ENCODE peak calls at places on chromosomes 13 and 19, in nine cellular contexts. One of them, this sample, is unnamed. For H3K4me1, the result is how much of the 10 kb centered on the place peaks cover.

GRCh38 chr13:29801737-29802305 is 48.6 kb downstream of the UBL3 start:
- DNase-seq in RWPE2: no peak
- DNase-seq in tibial nerve: no peak
- DNase-seq in body of pancreas: no peak
- DNase-seq in PC-3: no peak
- DNase-seq in suprapubic skin: no peak
- DNase-seq in upper lobe of right lung: peak
- DNase-seq in heart left ventricle: no peak
- DNase-seq in naive thymus-derived CD4-positive, alpha-beta T cell: no peak
- DNase-seq in this sample: peak

GRCh38 chr19:45515807-45516401 is 8.6 kb downstream of the VASP start:
- DNase-seq in RWPE2: no peak
- DNase-seq in tibial nerve: no peak
- DNase-seq in body of pancreas: no peak
- DNase-seq in PC-3: no peak
- DNase-seq in suprapubic skin: no peak
- DNase-seq in upper lobe of right lung: peak
- DNase-seq in heart left ventricle: no peak
- DNase-seq in naive thymus-derived CD4-positive, alpha-beta T cell: no peak
- DNase-seq in this sample: peak

GRCh38 chr19:30873003-30873402 is 476.2 kb downstream of the TSHZ3 start:
- DNase-seq in RWPE2: no peak
- DNase-seq in tibial nerve: no peak
- DNase-seq in body of pancreas: no peak
- DNase-seq in PC-3: no peak
- DNase-seq in suprapubic skin: no peak
- DNase-seq in upper lobe of right lung: no peak
- DNase-seq in heart left ventricle: no peak
- DNase-seq in naive thymus-derived CD4-positive, alpha-beta T cell: no peak
- DNase-seq in this sample: no peak

GRCh38 chr13:49374585-49375290 is 69.1 kb downstream of the CAB39L start:
- DNase-seq in RWPE2: no peak
- DNase-seq in tibial nerve: no peak
- DNase-seq in body of pancreas: no peak
- DNase-seq in PC-3: peak
- DNase-seq in suprapubic skin: no peak
- DNase-seq in upper lobe of right lung: no peak
- DNase-seq in heart left ventricle: no peak
- DNase-seq in naive thymus-derived CD4-positive, alpha-beta T cell: no peak
- DNase-seq in this sample: no peak

GRCh38 chr13:45925151-45925550 is 73.6 kb upstream of the SIAH3 start:
- DNase-seq in RWPE2: no peak
- DNase-seq in tibial nerve: no peak
- DNase-seq in body of pancreas: no peak
- DNase-seq in PC-3: peak
- DNase-seq in suprapubic skin: no peak
- DNase-seq in upper lobe of right lung: no peak
- DNase-seq in heart left ventricle: no peak
- DNase-seq in naive thymus-derived CD4-positive, alpha-beta T cell: no peak
- DNase-seq in this sample: no peak

GRCh38 chr19:10402441-10403038 is 802 bp downstream of the CDC37 start:
- DNase-seq in RWPE2: no peak
- DNase-seq in tibial nerve: no peak
- DNase-seq in body of pancreas: no peak
- DNase-seq in PC-3: peak
- DNase-seq in suprapubic skin: no peak
- DNase-seq in upper lobe of right lung: no peak
- DNase-seq in heart left ventricle: peak
- DNase-seq in naive thymus-derived CD4-positive, alpha-beta T cell: no peak
- DNase-seq in this sample: peak

GRCh38 chr19:43406297-43406696 is 8.4 kb upstream of the TEX101 start:
- DNase-seq in RWPE2: no peak
- DNase-seq in tibial nerve: no peak
- DNase-seq in body of pancreas: no peak
- DNase-seq in PC-3: no peak
- DNase-seq in suprapubic skin: no peak
- DNase-seq in upper lobe of right lung: no peak
- DNase-seq in heart left ventricle: no peak
- DNase-seq in naive thymus-derived CD4-positive, alpha-beta T cell: no peak
- DNase-seq in this sample: no peak

GRCh38 chr13:88857256-88857655 is 1186.1 kb downstream of the SLITRK5 start:
- DNase-seq in RWPE2: no peak
- DNase-seq in tibial nerve: no peak
- DNase-seq in body of pancreas: no peak
- DNase-seq in PC-3: no peak
- DNase-seq in suprapubic skin: no peak
- DNase-seq in upper lobe of right lung: no peak
- DNase-seq in heart left ventricle: no peak
- DNase-seq in naive thymus-derived CD4-positive, alpha-beta T cell: no peak
- DNase-seq in this sample: no peak

GRCh38 chr13:98976941-98977340 is 923 bp downstream of the DOCK9 start:
- DNase-seq in RWPE2: no peak
- DNase-seq in tibial nerve: no peak
- DNase-seq in body of pancreas: no peak
- DNase-seq in PC-3: no peak
- DNase-seq in suprapubic skin: no peak
- DNase-seq in upper lobe of right lung: no peak
- DNase-seq in heart left ventricle: no peak
- DNase-seq in naive thymus-derived CD4-positive, alpha-beta T cell: no peak
- DNase-seq in this sample: no peak

GRCh38 chr19:34176581-34176980 is 4.3 kb downstream of the LSM14A start:
- DNase-seq in RWPE2: no peak
- DNase-seq in tibial nerve: no peak
- DNase-seq in body of pancreas: no peak
- DNase-seq in PC-3: no peak
- DNase-seq in suprapubic skin: no peak
- DNase-seq in upper lobe of right lung: no peak
- DNase-seq in heart left ventricle: no peak
- DNase-seq in naive thymus-derived CD4-positive, alpha-beta T cell: no peak
- DNase-seq in this sample: no peak

GRCh38 chr13:64277097-64277496 is 2861.4 kb upstream of the PCDH20 start:
- DNase-seq in RWPE2: no peak
- DNase-seq in tibial nerve: no peak
- DNase-seq in body of pancreas: no peak
- DNase-seq in PC-3: no peak
- DNase-seq in suprapubic skin: no peak
- DNase-seq in upper lobe of right lung: no peak
- DNase-seq in heart left ventricle: no peak
- DNase-seq in naive thymus-derived CD4-positive, alpha-beta T cell: no peak
- DNase-seq in this sample: no peak

GRCh38 chr19:35063940-35064818 is 22.7 kb downstream of the HPN start:
- DNase-seq in RWPE2: no peak
- DNase-seq in tibial nerve: no peak
- DNase-seq in body of pancreas: no peak
- DNase-seq in PC-3: peak
- DNase-seq in suprapubic skin: no peak
- DNase-seq in upper lobe of right lung: no peak
- DNase-seq in heart left ventricle: no peak
- DNase-seq in naive thymus-derived CD4-positive, alpha-beta T cell: no peak
- DNase-seq in this sample: peak

GRCh38 chr19:5058456-5059190 is 89.7 kb downstream of the KDM4B start:
- DNase-seq in RWPE2: no peak
- DNase-seq in tibial nerve: no peak
- DNase-seq in body of pancreas: no peak
- DNase-seq in PC-3: peak
- DNase-seq in suprapubic skin: no peak
- DNase-seq in upper lobe of right lung: no peak
- DNase-seq in heart left ventricle: no peak
- DNase-seq in naive thymus-derived CD4-positive, alpha-beta T cell: no peak
- DNase-seq in this sample: no peak

GRCh38 chr13:58611117-58611516 is 979.6 kb downstream of the PCDH17 start:
- DNase-seq in RWPE2: no peak
- DNase-seq in tibial nerve: no peak
- DNase-seq in body of pancreas: no peak
- DNase-seq in PC-3: no peak
- DNase-seq in suprapubic skin: no peak
- DNase-seq in upper lobe of right lung: no peak
- DNase-seq in heart left ventricle: no peak
- DNase-seq in naive thymus-derived CD4-positive, alpha-beta T cell: no peak
- DNase-seq in this sample: no peak

GRCh38 chr13:83221256-83221655 is 661.0 kb downstream of the SLITRK1 start:
- DNase-seq in RWPE2: no peak
- DNase-seq in tibial nerve: no peak
- DNase-seq in body of pancreas: no peak
- DNase-seq in PC-3: peak
- DNase-seq in suprapubic skin: no peak
- DNase-seq in upper lobe of right lung: no peak
- DNase-seq in heart left ventricle: no peak
- DNase-seq in naive thymus-derived CD4-positive, alpha-beta T cell: no peak
- DNase-seq in this sample: no peak
- H3K27ac ChIP-seq in RWPE2: peak
- H3K27ac ChIP-seq in tibial nerve: no peak
- H3K27ac ChIP-seq in body of pancreas: no peak
- H3K27ac ChIP-seq in PC-3: peak
- H3K27ac ChIP-seq in suprapubic skin: no peak
- H3K27ac ChIP-seq in upper lobe of right lung: no peak
- H3K27ac ChIP-seq in heart left ventricle: no peak
- H3K27ac ChIP-seq in naive thymus-derived CD4-positive, alpha-beta T cell: no peak
- H3K27ac ChIP-seq in this sample: no peak

GRCh38 chr13:109761695-109762094 is 24.7 kb downstream of the IRS2 start:
- DNase-seq in RWPE2: no peak
- DNase-seq in tibial nerve: no peak
- DNase-seq in body of pancreas: no peak
- DNase-seq in PC-3: no peak
- DNase-seq in suprapubic skin: no peak
- DNase-seq in upper lobe of right lung: no peak
- DNase-seq in heart left ventricle: no peak
- DNase-seq in naive thymus-derived CD4-positive, alpha-beta T cell: no peak
- DNase-seq in this sample: no peak

GRCh38 chr13:109759609-109760008 is 26.8 kb downstream of the IRS2 start:
- DNase-seq in RWPE2: no peak
- DNase-seq in tibial nerve: no peak
- DNase-seq in body of pancreas: no peak
- DNase-seq in PC-3: no peak
- DNase-seq in suprapubic skin: no peak
- DNase-seq in upper lobe of right lung: no peak
- DNase-seq in heart left ventricle: no peak
- DNase-seq in naive thymus-derived CD4-positive, alpha-beta T cell: no peak
- DNase-seq in this sample: no peak

GRCh38 chr13:109760951-109761350 is 25.4 kb downstream of the IRS2 start:
- DNase-seq in RWPE2: no peak
- DNase-seq in tibial nerve: no peak
- DNase-seq in body of pancreas: no peak
- DNase-seq in PC-3: no peak
- DNase-seq in suprapubic skin: no peak
- DNase-seq in upper lobe of right lung: no peak
- DNase-seq in heart left ventricle: no peak
- DNase-seq in naive thymus-derived CD4-positive, alpha-beta T cell: no peak
- DNase-seq in this sample: no peak

GRCh38 chr13:109758937-109759480 is 27.4 kb downstream of the IRS2 start:
- DNase-seq in RWPE2: no peak
- DNase-seq in tibial nerve: no peak
- DNase-seq in body of pancreas: no peak
- DNase-seq in PC-3: no peak
- DNase-seq in suprapubic skin: no peak
- DNase-seq in upper lobe of right lung: no peak
- DNase-seq in heart left ventricle: no peak
- DNase-seq in naive thymus-derived CD4-positive, alpha-beta T cell: no peak
- DNase-seq in this sample: no peak

DNA sequence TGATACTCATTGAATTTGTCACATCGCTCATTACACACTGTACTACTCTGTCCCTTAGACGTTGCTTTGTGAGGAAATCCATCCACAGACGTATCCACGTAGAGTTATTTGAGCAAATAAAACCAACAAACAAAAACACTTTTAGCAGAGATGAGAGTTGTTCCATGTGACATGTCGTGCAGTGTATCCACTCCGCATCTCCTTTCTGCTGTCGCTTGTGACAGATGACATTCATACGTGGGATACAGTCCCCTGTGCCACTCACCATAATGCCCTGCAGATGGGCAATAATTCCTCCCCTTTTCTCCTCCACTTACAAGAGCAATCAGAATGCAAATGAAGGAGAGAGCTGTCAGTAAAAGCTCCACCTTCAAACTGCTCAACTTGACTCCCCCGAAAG is 26.0 kb downstream of the IRS2 start:
- DNase-seq in RWPE2: no peak
- DNase-seq in tibial nerve: no peak
- DNase-seq in body of pancreas: no peak
- DNase-seq in PC-3: no peak
- DNase-seq in suprapubic skin: no peak
- DNase-seq in upper lobe of right lung: no peak
- DNase-seq in heart left ventricle: no peak
- DNase-seq in naive thymus-derived CD4-positive, alpha-beta T cell: no peak
- DNase-seq in this sample: no peak
- H3K4me1 ChIP-seq in RWPE2: under half
- H3K4me1 ChIP-seq in tibial nerve: under half
- H3K4me1 ChIP-seq in body of pancreas: under half
- H3K4me1 ChIP-seq in PC-3: under half
- H3K4me1 ChIP-seq in suprapubic skin: under half
- H3K4me1 ChIP-seq in upper lobe of right lung: under half
- H3K4me1 ChIP-seq in heart left ventricle: under half
- H3K4me1 ChIP-seq in naive thymus-derived CD4-positive, alpha-beta T cell: under half
- H3K4me1 ChIP-seq in this sample: under half

GRCh38 chr13:36819811-36820140 is 754 bp downstream of the RFXAP start:
- DNase-seq in RWPE2: no peak
- DNase-seq in tibial nerve: no peak
- DNase-seq in body of pancreas: no peak
- DNase-seq in PC-3: peak
- DNase-seq in suprapubic skin: no peak
- DNase-seq in upper lobe of right lung: no peak
- DNase-seq in heart left ventricle: peak
- DNase-seq in naive thymus-derived CD4-positive, alpha-beta T cell: no peak
- DNase-seq in this sample: no peak

GRCh38 chr13:36820222-36820621 is 1.2 kb downstream of the RFXAP start:
- DNase-seq in RWPE2: no peak
- DNase-seq in tibial nerve: no peak
- DNase-seq in body of pancreas: no peak
- DNase-seq in PC-3: no peak
- DNase-seq in suprapubic skin: no peak
- DNase-seq in upper lobe of right lung: no peak
- DNase-seq in heart left ventricle: no peak
- DNase-seq in naive thymus-derived CD4-positive, alpha-beta T cell: no peak
- DNase-seq in this sample: no peak

GRCh38 chr13:36817996-36818395 is 1.0 kb upstream of the RFXAP start:
- DNase-seq in RWPE2: no peak
- DNase-seq in tibial nerve: no peak
- DNase-seq in body of pancreas: no peak
- DNase-seq in PC-3: no peak
- DNase-seq in suprapubic skin: no peak
- DNase-seq in upper lobe of right lung: no peak
- DNase-seq in heart left ventricle: no peak
- DNase-seq in naive thymus-derived CD4-positive, alpha-beta T cell: no peak
- DNase-seq in this sample: no peak

GRCh38 chr13:36819064-36819810 is at the start of gene RFXAP:
- DNase-seq in RWPE2: peak
- DNase-seq in tibial nerve: peak
- DNase-seq in body of pancreas: peak
- DNase-seq in PC-3: peak
- DNase-seq in suprapubic skin: peak
- DNase-seq in upper lobe of right lung: peak
- DNase-seq in heart left ventricle: peak
- DNase-seq in naive thymus-derived CD4-positive, alpha-beta T cell: peak
- DNase-seq in this sample: peak

GRCh38 chr13:36818483-36819063 is 449 bp upstream of the RFXAP start:
- DNase-seq in RWPE2: no peak
- DNase-seq in tibial nerve: peak
- DNase-seq in body of pancreas: no peak
- DNase-seq in PC-3: no peak
- DNase-seq in suprapubic skin: no peak
- DNase-seq in upper lobe of right lung: no peak
- DNase-seq in heart left ventricle: no peak
- DNase-seq in naive thymus-derived CD4-positive, alpha-beta T cell: no peak
- DNase-seq in this sample: no peak
- H3K27ac ChIP-seq in RWPE2: no peak
- H3K27ac ChIP-seq in tibial nerve: peak
- H3K27ac ChIP-seq in body of pancreas: peak
- H3K27ac ChIP-seq in PC-3: no peak
- H3K27ac ChIP-seq in suprapubic skin: no peak
- H3K27ac ChIP-seq in upper lobe of right lung: peak
- H3K27ac ChIP-seq in heart left ventricle: peak
- H3K27ac ChIP-seq in naive thymus-derived CD4-positive, alpha-beta T cell: peak
- H3K27ac ChIP-seq in this sample: peak

GRCh38 chr19:3405261-3405653 is 38.9 kb downstream of the NFIC start:
- DNase-seq in RWPE2: no peak
- DNase-seq in tibial nerve: no peak
- DNase-seq in body of pancreas: no peak
- DNase-seq in PC-3: no peak
- DNase-seq in suprapubic skin: no peak
- DNase-seq in upper lobe of right lung: no peak
- DNase-seq in heart left ventricle: no peak
- DNase-seq in naive thymus-derived CD4-positive, alpha-beta T cell: no peak
- DNase-seq in this sample: no peak
- H3K4me1 ChIP-seq in RWPE2: under half
- H3K4me1 ChIP-seq in tibial nerve: under half
- H3K4me1 ChIP-seq in body of pancreas: half or more
- H3K4me1 ChIP-seq in PC-3: under half
- H3K4me1 ChIP-seq in suprapubic skin: half or more
- H3K4me1 ChIP-seq in upper lobe of right lung: under half
- H3K4me1 ChIP-seq in heart left ventricle: half or more
- H3K4me1 ChIP-seq in naive thymus-derived CD4-positive, alpha-beta T cell: under half
- H3K4me1 ChIP-seq in this sample: half or more